ENCODE peak calls at places on chromosomes 4 and X, in nine cellular contexts. X, N, G, F, W, C, I, Y and T are unnamed samples.

GRCh38 chr4:138192113-138192512 is 50.0 kb downstream of the SLC7A11 start:
- DNase-seq in X (no peak), N (no peak), G (no peak), F (peak), W (no peak), C (no peak), I (peak), Y (no peak), T (no peak)

GRCh38 chrX:112473654-112474053 is 206.1 kb downstream of the LHFPL1 start:
- DNase-seq in X (no peak), N (no peak), G (no peak), F (no peak), W (no peak), C (no peak), I (no peak), Y (no peak), T (no peak)

GRCh38 chr4:112910109-112910736 is 139.2 kb upstream of the ANK2 start:
- DNase-seq in X (no peak), N (peak), G (peak), F (no peak), W (no peak), C (peak), I (peak), Y (no peak), T (no peak)

GRCh38 chrX:101195442-101196173 is 24.0 kb upstream of the DRP2 start:
- DNase-seq in X (no peak), N (no peak), G (no peak), F (no peak), W (no peak), C (no peak), I (no peak), Y (no peak), T (no peak)

GRCh38 chr4:100742045-100742444 is 224.2 kb upstream of the EMCN start:
- DNase-seq in X (no peak), N (no peak), G (no peak), F (peak), W (no peak), C (peak), I (peak), Y (no peak), T (no peak)

GRCh38 chrX:109889289-109890006 is 113.5 kb upstream of the TMEM164 start:
- DNase-seq in X (no peak), N (peak), G (peak), F (peak), W (no peak), C (no peak), I (no peak), Y (no peak), T (no peak)

GRCh38 chr4:126977306-126977705 is 655.5 kb upstream of the INTU start:
- DNase-seq in X (no peak), N (no peak), G (no peak), F (no peak), W (no peak), C (no peak), I (no peak), Y (no peak), T (no peak)

GRCh38 chrX:13248867-13249521 is 70.9 kb downstream of the ATXN3L start:
- DNase-seq in X (no peak), N (no peak), G (no peak), F (no peak), W (no peak), C (no peak), I (peak), Y (no peak), T (no peak)